ENCODE peak calls at places on chromosome 1, in five cellular contexts. One of them, this sample, is unnamed.

GRCh38 chr1:77540501-77541161 is 141.8 kb downstream of the ZZZ3 start:
- DNase-seq in H9: no peak
- DNase-seq in IMR-90: peak
- DNase-seq in neuronal stem cell: no peak
- DNase-seq in H1: no peak
- DNase-seq in this sample: peak

GRCh38 chr1:214425723-214426419 is 125.5 kb downstream of the PTPN14 start:
- DNase-seq in H9: no peak
- DNase-seq in IMR-90: no peak
- DNase-seq in neuronal stem cell: no peak
- DNase-seq in H1: no peak
- DNase-seq in this sample: no peak

GRCh38 chr1:244699741-244700140 is 46.8 kb downstream of the DESI2 start:
- DNase-seq in H9: no peak
- DNase-seq in IMR-90: no peak
- DNase-seq in neuronal stem cell: no peak
- DNase-seq in H1: no peak
- DNase-seq in this sample: no peak

GRCh38 chr1:41935226-41935625 is 16.5 kb upstream of the HIVEP3 start:
- DNase-seq in H9: no peak
- DNase-seq in IMR-90: peak
- DNase-seq in neuronal stem cell: no peak
- DNase-seq in H1: no peak
- DNase-seq in this sample: peak

GRCh38 chr1:3717041-3717714 is 35.1 kb upstream of the CCDC27 start:
- DNase-seq in H9: no peak
- DNase-seq in IMR-90: no peak
- DNase-seq in neuronal stem cell: no peak
- DNase-seq in H1: no peak
- DNase-seq in this sample: no peak

GRCh38 chr1:55143686-55144085 is 71.5 kb downstream of the USP24 start:
- DNase-seq in H9: peak
- DNase-seq in IMR-90: no peak
- DNase-seq in neuronal stem cell: no peak
- DNase-seq in H1: peak
- DNase-seq in this sample: no peak

GRCh38 chr1:52713590-52713989 is 12.7 kb upstream of the ZYG11B start:
- DNase-seq in H9: no peak
- DNase-seq in IMR-90: no peak
- DNase-seq in neuronal stem cell: no peak
- DNase-seq in H1: no peak
- DNase-seq in this sample: no peak

GRCh38 chr1:80656011-80656627 is 1144.6 kb upstream of the ADGRL2 start:
- DNase-seq in H9: peak
- DNase-seq in IMR-90: no peak
- DNase-seq in neuronal stem cell: no peak
- DNase-seq in H1: no peak
- DNase-seq in this sample: peak

GRCh38 chr1:19308509-19308907 is 3.4 kb downstream of the AKR7A2 start:
- DNase-seq in H9: no peak
- DNase-seq in IMR-90: no peak
- DNase-seq in neuronal stem cell: no peak
- DNase-seq in H1: no peak
- DNase-seq in this sample: no peak

GRCh38 chr1:227846265-227846858 is 30.9 kb downstream of the PRSS38 start:
- DNase-seq in H9: no peak
- DNase-seq in IMR-90: no peak
- DNase-seq in neuronal stem cell: no peak
- DNase-seq in H1: no peak
- DNase-seq in this sample: no peak

GRCh38 chr1:4017636-4018365 is 117.7 kb upstream of the C1orf174 start:
- DNase-seq in H9: no peak
- DNase-seq in IMR-90: no peak
- DNase-seq in neuronal stem cell: no peak
- DNase-seq in H1: no peak
- DNase-seq in this sample: no peak

GRCh38 chr1:173520799-173521198 is 43.7 kb downstream of the PRDX6 start:
- DNase-seq in H9: no peak
- DNase-seq in IMR-90: no peak
- DNase-seq in neuronal stem cell: no peak
- DNase-seq in H1: no peak
- DNase-seq in this sample: no peak

GRCh38 chr1:27544818-27545612 is 55.0 kb upstream of the WASF2 start:
- DNase-seq in H9: no peak
- DNase-seq in IMR-90: peak
- DNase-seq in neuronal stem cell: no peak
- DNase-seq in H1: no peak
- DNase-seq in this sample: peak

GRCh38 chr1:61797045-61797755 is 54.9 kb downstream of the PATJ start:
- DNase-seq in H9: no peak
- DNase-seq in IMR-90: peak
- DNase-seq in neuronal stem cell: no peak
- DNase-seq in H1: no peak
- DNase-seq in this sample: no peak

DNA sequence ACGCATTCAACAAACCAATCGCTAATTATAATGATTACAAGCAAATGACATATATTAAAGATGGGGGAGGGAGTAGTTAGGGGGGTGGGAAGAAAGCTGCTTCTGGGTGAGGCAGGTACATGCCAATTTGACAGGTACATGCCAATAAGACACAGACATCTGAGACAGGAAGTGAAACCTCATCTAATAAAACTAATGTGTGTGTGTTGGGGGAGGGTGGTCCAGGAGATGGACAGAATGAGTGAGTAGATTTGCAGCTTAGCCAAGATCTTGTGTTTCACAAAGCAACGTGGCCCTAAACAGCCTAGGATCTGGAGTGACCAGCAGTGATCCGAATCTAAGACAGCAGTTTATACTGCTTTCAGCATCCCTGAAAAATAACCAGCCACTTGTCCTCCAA is 10.8 kb downstream of the CFAP45 start:
- DNase-seq in H9: no peak
- DNase-seq in IMR-90: no peak
- DNase-seq in neuronal stem cell: no peak
- DNase-seq in H1: no peak
- DNase-seq in this sample: no peak
- H4K91ac ChIP-seq in H9: no peak
- H4K91ac ChIP-seq in IMR-90: peak
- H4K91ac ChIP-seq in neuronal stem cell: no peak
- H4K91ac ChIP-seq in H1: no peak
- H4K91ac ChIP-seq in this sample: peak

GRCh38 chr1:57410532-57410931 is 13.3 kb downstream of the DAB1 start:
- DNase-seq in H9: no peak
- DNase-seq in IMR-90: no peak
- DNase-seq in neuronal stem cell: no peak
- DNase-seq in H1: no peak
- DNase-seq in this sample: no peak
- H2BK15ac ChIP-seq in H9: no peak
- H2BK15ac ChIP-seq in IMR-90: no peak
- H2BK15ac ChIP-seq in neuronal stem cell: no peak
- H2BK15ac ChIP-seq in H1: no peak
- H2BK15ac ChIP-seq in this sample: no peak

GRCh38 chr1:38766125-38766524 is 93.4 kb downstream of the RRAGC start:
- DNase-seq in H9: no peak
- DNase-seq in IMR-90: no peak
- DNase-seq in neuronal stem cell: no peak
- DNase-seq in H1: no peak
- DNase-seq in this sample: no peak
- H4K91ac ChIP-seq in H9: no peak
- H4K91ac ChIP-seq in IMR-90: no peak
- H4K91ac ChIP-seq in neuronal stem cell: no peak
- H4K91ac ChIP-seq in H1: no peak
- H4K91ac ChIP-seq in this sample: no peak

GRCh38 chr1:223611939-223612338 is 53.6 kb downstream of the CAPN8 start:
- DNase-seq in H9: no peak
- DNase-seq in IMR-90: no peak
- DNase-seq in neuronal stem cell: no peak
- DNase-seq in H1: no peak
- DNase-seq in this sample: no peak

GRCh38 chr1:223609961-223610360 is 55.5 kb downstream of the CAPN8 start:
- DNase-seq in H9: no peak
- DNase-seq in IMR-90: no peak
- DNase-seq in neuronal stem cell: no peak
- DNase-seq in H1: no peak
- DNase-seq in this sample: no peak

GRCh38 chr1:223609066-223609465 is 56.4 kb downstream of the CAPN8 start:
- DNase-seq in H9: no peak
- DNase-seq in IMR-90: no peak
- DNase-seq in neuronal stem cell: no peak
- DNase-seq in H1: no peak
- DNase-seq in this sample: no peak
- H2BK15ac ChIP-seq in H9: no peak
- H2BK15ac ChIP-seq in IMR-90: no peak
- H2BK15ac ChIP-seq in neuronal stem cell: no peak
- H2BK15ac ChIP-seq in H1: no peak
- H2BK15ac ChIP-seq in this sample: no peak

DNA sequence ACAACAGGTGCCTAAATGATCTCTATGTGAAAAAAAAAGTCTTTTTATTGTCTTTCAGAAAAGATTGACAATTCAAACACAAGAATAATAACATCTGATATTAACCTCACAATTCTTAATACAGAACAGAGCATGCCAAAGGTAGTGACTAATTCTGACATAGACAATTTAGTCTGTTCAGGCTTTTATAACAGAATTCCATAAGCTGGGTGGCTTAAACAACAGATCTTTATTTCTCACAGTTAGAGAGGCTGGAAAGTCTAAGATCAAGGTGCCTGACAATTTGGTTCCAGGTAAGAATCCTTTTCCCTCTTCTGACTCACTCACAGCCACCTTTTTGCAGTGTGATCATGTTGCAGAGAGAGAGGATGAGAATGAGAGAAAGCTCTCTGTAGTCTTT is 27.0 kb downstream of the DPYD start:
- DNase-seq in H9: no peak
- DNase-seq in IMR-90: peak
- DNase-seq in neuronal stem cell: no peak
- DNase-seq in H1: no peak
- DNase-seq in this sample: no peak
- H4K91ac ChIP-seq in H9: no peak
- H4K91ac ChIP-seq in IMR-90: no peak
- H4K91ac ChIP-seq in neuronal stem cell: no peak
- H4K91ac ChIP-seq in H1: no peak
- H4K91ac ChIP-seq in this sample: no peak

DNA sequence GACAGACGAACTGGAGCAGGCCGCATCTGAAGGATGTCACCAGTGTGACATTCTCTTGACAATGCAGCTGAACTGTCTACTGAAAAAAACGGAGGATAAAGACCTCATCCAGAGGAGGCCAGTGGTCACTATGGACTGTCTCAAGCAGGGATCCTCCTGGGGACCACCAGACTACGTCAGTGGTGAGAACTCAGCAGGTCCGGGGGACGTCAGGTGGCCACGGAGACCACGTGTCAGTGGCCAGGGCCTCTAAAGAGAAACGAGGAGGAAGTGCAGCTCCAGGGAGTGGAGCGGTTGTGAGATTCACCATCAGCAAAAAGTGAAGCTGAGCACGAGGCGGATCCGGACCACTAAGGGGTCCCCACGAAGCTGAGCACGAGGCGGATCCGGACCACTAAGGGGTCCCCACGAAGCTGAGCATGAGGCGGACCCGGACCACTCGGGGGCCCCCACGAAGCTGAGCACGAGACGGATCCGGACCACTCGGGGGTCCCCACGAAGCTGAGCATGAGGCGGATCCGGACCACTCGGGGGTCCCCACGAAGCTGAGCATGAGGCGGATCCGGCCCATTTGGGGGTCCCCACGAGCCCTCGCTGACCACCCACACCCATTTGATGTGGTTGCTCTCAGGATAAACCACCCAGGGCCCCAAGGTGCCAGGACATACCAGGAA is 13.5 kb upstream of the TMEM240 start:
- DNase-seq in H9: no peak
- DNase-seq in IMR-90: no peak
- DNase-seq in neuronal stem cell: no peak
- DNase-seq in H1: no peak
- DNase-seq in this sample: no peak
- H2BK15ac ChIP-seq in H9: no peak
- H2BK15ac ChIP-seq in IMR-90: no peak
- H2BK15ac ChIP-seq in neuronal stem cell: no peak
- H2BK15ac ChIP-seq in H1: no peak
- H2BK15ac ChIP-seq in this sample: no peak

GRCh38 chr1:14240265-14240664 is 358.2 kb upstream of the KAZN start:
- DNase-seq in H9: no peak
- DNase-seq in IMR-90: no peak
- DNase-seq in neuronal stem cell: no peak
- DNase-seq in H1: no peak
- DNase-seq in this sample: no peak

GRCh38 chr1:14238472-14239059 is 359.9 kb upstream of the KAZN start:
- DNase-seq in H9: no peak
- DNase-seq in IMR-90: no peak
- DNase-seq in neuronal stem cell: no peak
- DNase-seq in H1: no peak
- DNase-seq in this sample: no peak

GRCh38 chr1:14242870-14243269 is 355.6 kb upstream of the KAZN start:
- DNase-seq in H9: no peak
- DNase-seq in IMR-90: no peak
- DNase-seq in neuronal stem cell: no peak
- DNase-seq in H1: no peak
- DNase-seq in this sample: no peak

GRCh38 chr1:14242145-14242544 is 356.3 kb upstream of the KAZN start:
- DNase-seq in H9: no peak
- DNase-seq in IMR-90: no peak
- DNase-seq in neuronal stem cell: no peak
- DNase-seq in H1: no peak
- DNase-seq in this sample: no peak
- H4K91ac ChIP-seq in H9: no peak
- H4K91ac ChIP-seq in IMR-90: no peak
- H4K91ac ChIP-seq in neuronal stem cell: no peak
- H4K91ac ChIP-seq in H1: no peak
- H4K91ac ChIP-seq in this sample: no peak

GRCh38 chr1:231159202-231159962 is 2.5 kb upstream of the TRIM67 start:
- DNase-seq in H9: no peak
- DNase-seq in IMR-90: no peak
- DNase-seq in neuronal stem cell: no peak
- DNase-seq in H1: no peak
- DNase-seq in this sample: no peak
- H2BK15ac ChIP-seq in H9: no peak
- H2BK15ac ChIP-seq in IMR-90: no peak
- H2BK15ac ChIP-seq in neuronal stem cell: no peak
- H2BK15ac ChIP-seq in H1: no peak
- H2BK15ac ChIP-seq in this sample: no peak

This sample was measured in mesenchymal stem cell.